ENCODE peak calls at places on chromosome 21, in five cellular contexts. W, T, B, M and J are unnamed samples.

GRCh38 chr21:29647353-29647781 is 292.4 kb downstream of the GRIK1 start:
- DNase-seq in W (no peak), T (no peak), B (no peak), M (no peak), J (no peak)

GRCh38 chr21:42973309-42973990 is 912 bp upstream of the PKNOX1 start:
- DNase-seq in W (peak), T (no peak), B (peak), M (no peak), J (no peak)

GRCh38 chr21:34183331-34183928 is 110.1 kb downstream of the MRPS6 start:
- DNase-seq in W (no peak), T (no peak), B (no peak), M (no peak), J (no peak)

GRCh38 chr21:46648539-46648938 is 13.1 kb downstream of the PRMT2 start:
- DNase-seq in W (no peak), T (no peak), B (no peak), M (no peak), J (no peak)

GRCh38 chr21:31855180-31855579 is 17.6 kb upstream of the HUNK start:
- DNase-seq in W (no peak), T (no peak), B (no peak), M (no peak), J (no peak)

GRCh38 chr21:30194701-30195299 is 21.1 kb downstream of the CLDN8 start:
- DNase-seq in W (no peak), T (no peak), B (no peak), M (no peak), J (peak)

GRCh38 chr21:34846601-34847112 is 177.9 kb downstream of the CLIC6 start:
- DNase-seq in W (no peak), T (no peak), B (no peak), M (no peak), J (no peak)

GRCh38 chr21:33541105-33541711 is 709 bp downstream of the GART start:
- DNase-seq in W (no peak), T (no peak), B (no peak), M (no peak), J (no peak)

GRCh38 chr21:29939859-29940245 is at the start of gene GRIK1:
- DNase-seq in W (no peak), T (no peak), B (no peak), M (no peak), J (no peak)

GRCh38 chr21:26977741-26978140 is 10.9 kb upstream of the ADAMTS5 start:
- DNase-seq in W (no peak), T (no peak), B (no peak), M (no peak), J (no peak)

GRCh38 chr21:38811257-38811656 is 5.5 kb downstream of the ETS2 start:
- DNase-seq in W (no peak), T (no peak), B (no peak), M (no peak), J (no peak)

GRCh38 chr21:34935868-34936267 is 113.2 kb downstream of the RUNX1 start:
- DNase-seq in W (no peak), T (no peak), B (no peak), M (no peak), J (no peak)

GRCh38 chr21:26842300-26842699 is 2.9 kb downstream of the ADAMTS1 start:
- DNase-seq in W (no peak), T (no peak), B (no peak), M (no peak), J (no peak)

GRCh38 chr21:37461494-37461893 is 94.9 kb downstream of the DYRK1A start:
- DNase-seq in W (no peak), T (no peak), B (no peak), M (no peak), J (no peak)

GRCh38 chr21:36707763-36708511 is 9.0 kb downstream of the SIM2 start:
- DNase-seq in W (no peak), T (peak), B (no peak), M (no peak), J (no peak)

GRCh38 chr21:43842742-43843141 is 22.3 kb upstream of the AGPAT3 start:
- DNase-seq in W (no peak), T (no peak), B (no peak), M (no peak), J (no peak)

GRCh38 chr21:42220138-42220701 is 1.3 kb downstream of the ABCG1 start:
- DNase-seq in W (peak), T (peak), B (peak), M (peak), J (peak)

GRCh38 chr21:37877171-37877570 is 39.1 kb downstream of the KCNJ6 start:
- DNase-seq in W (no peak), T (no peak), B (no peak), M (no peak), J (no peak)

GRCh38 chr21:46151989-46152938 is 3.1 kb downstream of the FTCD start:
- DNase-seq in W (no peak), T (peak), B (no peak), M (no peak), J (no peak)

GRCh38 chr21:44875341-44875740 is 1.9 kb upstream of the PTTG1IP start:
- DNase-seq in W (peak), T (no peak), B (no peak), M (no peak), J (no peak)

GRCh38 chr21:41983229-41983628 is 26.9 kb downstream of the ZBTB21 start:
- DNase-seq in W (no peak), T (no peak), B (no peak), M (no peak), J (no peak)

GRCh38 chr21:44710756-44711326 is 531 bp downstream of the TSPEAR start:
- DNase-seq in W (no peak), T (no peak), B (peak), M (no peak), J (peak)

GRCh38 chr21:42346866-42347600 is 3.8 kb downstream of the TFF2 start:
- DNase-seq in W (no peak), T (no peak), B (no peak), M (no peak), J (no peak)

GRCh38 chr21:32977216-32977615 is 48.5 kb upstream of the OLIG2 start:
- DNase-seq in W (no peak), T (peak), B (no peak), M (no peak), J (no peak)

GRCh38 chr21:27291006-27291405 is 324.1 kb upstream of the ADAMTS5 start:
- DNase-seq in W (no peak), T (no peak), B (no peak), M (no peak), J (no peak)

GRCh38 chr21:38839683-38840286 is 34.1 kb downstream of the ETS2 start:
- DNase-seq in W (no peak), T (no peak), B (no peak), M (no peak), J (no peak)

GRCh38 chr21:28540514-28540913 is 452.2 kb downstream of the LTN1 start:
- DNase-seq in W (no peak), T (no peak), B (no peak), M (no peak), J (no peak)

GRCh38 chr21:35779690-35780570 is 280.4 kb downstream of the SETD4 start:
- DNase-seq in W (no peak), T (no peak), B (no peak), M (no peak), J (no peak)